ENCODE peak calls at places on chromosome 1, in seven cellular contexts. X, Y, S, E, F, U and P are unnamed samples.

GRCh38 chr1:209618291-209618690 is 33.9 kb downstream of the LAMB3 start:
- DNase-seq in S (no peak), E (no peak), X (no peak), U (no peak), F (no peak), Y (no peak), P (no peak)

GRCh38 chr1:46558141-46558963 is 6.9 kb upstream of the KNCN start:
- DNase-seq in F (no peak), X (no peak), U (no peak), Y (no peak), S (no peak), E (no peak), P (no peak)

GRCh38 chr1:39269791-39270342 is 65.4 kb downstream of the MACF1 start:
- DNase-seq in F (no peak), X (no peak), Y (peak), E (no peak), U (no peak), S (peak), P (no peak)

GRCh38 chr1:48675251-48675650 is 101.4 kb downstream of the BEND5 start:
- DNase-seq in U (peak), X (no peak), E (no peak), F (no peak), Y (no peak), S (no peak), P (no peak)

GRCh38 chr1:2956571-2956970 is 64.7 kb upstream of the ACTRT2 start:
- DNase-seq in U (no peak), E (no peak), F (no peak), X (no peak), Y (no peak), S (no peak), P (no peak)

GRCh38 chr1:37763791-37764741 is 854 bp downstream of the EPHA10 start:
- DNase-seq in E (peak), X (peak), S (no peak), Y (peak), U (no peak), F (peak), P (no peak)

GRCh38 chr1:219529116-219529515 is 83.8 kb downstream of the ZC3H11B start:
- DNase-seq in F (no peak), S (no peak), U (peak), E (no peak), Y (no peak), X (no peak), P (no peak)

GRCh38 chr1:174990382-174990999 is 9.3 kb upstream of the CACYBP start:
- DNase-seq in Y (peak), X (no peak), U (peak), E (peak), F (peak), S (no peak), P (no peak)

GRCh38 chr1:19811206-19811851 is 3.8 kb downstream of the RNF186 start:
- DNase-seq in E (peak), X (peak), Y (peak), S (peak), F (peak), U (peak), P (no peak)

GRCh38 chr1:165403835-165404482 is 41.0 kb downstream of the RXRG start:
- DNase-seq in U (peak), S (no peak), E (no peak), F (peak), X (no peak), Y (peak), P (no peak)

GRCh38 chr1:35915693-35916092 is 15.2 kb upstream of the AGO3 start:
- DNase-seq in Y (no peak), X (no peak), F (no peak), E (no peak), S (no peak), U (peak), P (no peak)

GRCh38 chr1:2499986-2500596 is 24.0 kb downstream of the PLCH2 start:
- DNase-seq in S (no peak), X (peak), U (no peak), F (no peak), E (no peak), Y (no peak), P (no peak)

GRCh38 chr1:27548858-27549719 is 54.9 kb downstream of the AHDC1 start:
- DNase-seq in U (no peak), Y (no peak), S (peak), F (no peak), E (no peak), X (no peak), P (no peak)

GRCh38 chr1:109273570-109274288 is 9.2 kb downstream of the PSRC1 start:
- DNase-seq in Y (no peak), F (no peak), U (no peak), E (no peak), X (no peak), S (no peak), P (no peak)

GRCh38 chr1:26597629-26598039 is 68.1 kb downstream of the RPS6KA1 start:
- DNase-seq in S (peak), U (peak), Y (peak), F (peak), E (peak), X (no peak), P (peak)

GRCh38 chr1:53370369-53370961 is 42.6 kb upstream of the LRP8 start:
- DNase-seq in F (no peak), Y (no peak), S (no peak), X (no peak), E (no peak), U (no peak), P (no peak)

GRCh38 chr1:32393832-32394140 is 455 bp downstream of the BSDC1 start:
- DNase-seq in Y (peak), F (peak), U (peak), E (peak), X (peak), S (no peak), P (no peak)

GRCh38 chr1:8115769-8116167 is 89.7 kb upstream of the ERRFI1 start:
- DNase-seq in S (no peak), Y (no peak), X (no peak), E (no peak), U (no peak), F (no peak), P (no peak)

GRCh38 chr1:204132718-204133117 is 19.1 kb downstream of the ETNK2 start:
- DNase-seq in X (no peak), S (no peak), F (no peak), U (no peak), E (no peak), Y (no peak), P (no peak)

GRCh38 chr1:44084998-44085675 is 33.5 kb upstream of the KLF17 start:
- DNase-seq in F (peak), Y (no peak), X (no peak), E (peak), U (peak), S (no peak), P (no peak)

GRCh38 chr1:125065092-125065820 is 3880.5 kb downstream of the SRGAP2C start:
- DNase-seq in E (no peak), F (no peak), X (no peak), Y (no peak), U (no peak), S (no peak), P (no peak)

GRCh38 chr1:224133741-224134299 is 19.9 kb downstream of the FBXO28 start:
- DNase-seq in F (no peak), Y (no peak), X (no peak), U (no peak), E (no peak), S (no peak), P (no peak)

GRCh38 chr1:17403081-17403480 is 31.1 kb downstream of the PADI6 start:
- DNase-seq in E (no peak), S (no peak), U (peak), X (no peak), Y (no peak), F (no peak), P (no peak)

GRCh38 chr1:226809785-226810571 is 60.4 kb upstream of the PSEN2 start:
- DNase-seq in Y (no peak), U (peak), X (no peak), F (no peak), S (peak), E (peak), P (no peak)

GRCh38 chr1:225747566-225747965 is 30.1 kb upstream of the SRP9 start:
- DNase-seq in X (no peak), E (no peak), U (no peak), S (no peak), F (no peak), Y (no peak), P (no peak)

GRCh38 chr1:157203166-157203565 is 65.0 kb upstream of the ETV3 start:
- DNase-seq in S (no peak), X (no peak), U (no peak), E (no peak), F (no peak), Y (no peak), P (no peak)

GRCh38 chr1:1075148-1075935 is 1.2 kb upstream of the RNF223 start:
- DNase-seq in S (no peak), F (no peak), Y (no peak), U (no peak), X (no peak), E (no peak), P (no peak)

GRCh38 chr1:48710318-48710717 is 66.4 kb downstream of the BEND5 start:
- DNase-seq in F (no peak), Y (no peak), E (no peak), S (no peak), U (no peak), X (no peak), P (no peak)

GRCh38 chr1:25774921-25775774 is 24.8 kb upstream of the SELENON start:
- DNase-seq in X (peak), U (peak), E (no peak), S (peak), Y (peak), F (no peak), P (no peak)

GRCh38 chr1:209723761-209724693 is 19.4 kb downstream of the HSD11B1 start:
- DNase-seq in U (no peak), F (no peak), S (no peak), X (peak), E (no peak), Y (no peak), P (no peak)